ENCODE peak calls at places on chromosome 7, in four cellular contexts. U, T, W and S are unnamed samples.
A peak's percentile ranks its signal among the peaks of the same experiment; 100 is the strongest.

GRCh38 chr7:158042156-158042880 is 545.3 kb downstream of the PTPRN2 start:
- DNase-seq in T (no peak), U (no peak), W (no peak), S (no peak)

GRCh38 chr7:25726180-25726579 is 425.8 kb upstream of the NFE2L3 start:
- DNase-seq in U (peak; percentile 21), T (no peak), W (peak; percentile 61), S (no peak)

GRCh38 chr7:82221152-82221674 is 222.4 kb downstream of the CACNA2D1 start:
- DNase-seq in W (no peak), U (no peak), T (no peak), S (no peak)

GRCh38 chr7:98911936-98912335 is 33.6 kb downstream of the TRRAP start:
- DNase-seq in W (no peak), U (no peak), T (no peak), S (no peak)

GRCh38 chr7:149728491-149729375 is 44.7 kb downstream of the ZNF467 start:
- DNase-seq in U (no peak), T (no peak), W (no peak), S (no peak)

GRCh38 chr7:101140746-101141382 is 13.4 kb upstream of the AP1S1 start:
- DNase-seq in U (no peak), W (no peak), T (no peak), S (no peak)

GRCh38 chr7:82410461-82410860 is 33.1 kb downstream of the CACNA2D1 start:
- DNase-seq in W (no peak), T (no peak), U (peak; percentile 33), S (peak; percentile 27)

GRCh38 chr7:42880392-42880791 is 31.5 kb downstream of the C7orf25 start:
- DNase-seq in W (no peak), U (no peak), T (no peak), S (no peak)

GRCh38 chr7:68623030-68623429 is 975.2 kb upstream of the AUTS2 start:
- DNase-seq in W (no peak), T (no peak), U (no peak), S (no peak)

GRCh38 chr7:130476287-130477001 is 15.4 kb upstream of the MEST start:
- DNase-seq in U (no peak), T (no peak), W (no peak), S (no peak)

GRCh38 chr7:140007051-140007690 is 55.6 kb downstream of the PARP12 start:
- DNase-seq in T (no peak), W (no peak), U (no peak), S (no peak)

GRCh38 chr7:128352138-128352537 is 8.4 kb upstream of the RBM28 start:
- DNase-seq in T (no peak), W (peak; percentile 35), U (peak; percentile 95), S (no peak)

GRCh38 chr7:1704326-1705241 is 34.5 kb downstream of the ELFN1 start:
- DNase-seq in U (no peak), W (no peak), T (no peak), S (no peak)
- H3K27ac ChIP-seq in U (no peak overlapping the region), W (no peak overlapping the region), T (no peak overlapping the region), S (no peak overlapping the region)

GRCh38 chr7:69782917-69783684 is 184.8 kb downstream of the AUTS2 start:
- DNase-seq in W (no peak), U (no peak), T (no peak), S (peak; percentile 27)

GRCh38 chr7:69790915-69791473 is 192.7 kb downstream of the AUTS2 start:
- DNase-seq in U (no peak), T (no peak), W (no peak), S (no peak)

GRCh38 chr7:69786707-69787395 is 188.6 kb downstream of the AUTS2 start:
- DNase-seq in T (no peak), U (no peak), W (no peak), S (no peak)

GRCh38 chr7:69791739-69792138 is 193.5 kb downstream of the AUTS2 start:
- DNase-seq in U (no peak), T (no peak), W (no peak), S (no peak)

DNA sequence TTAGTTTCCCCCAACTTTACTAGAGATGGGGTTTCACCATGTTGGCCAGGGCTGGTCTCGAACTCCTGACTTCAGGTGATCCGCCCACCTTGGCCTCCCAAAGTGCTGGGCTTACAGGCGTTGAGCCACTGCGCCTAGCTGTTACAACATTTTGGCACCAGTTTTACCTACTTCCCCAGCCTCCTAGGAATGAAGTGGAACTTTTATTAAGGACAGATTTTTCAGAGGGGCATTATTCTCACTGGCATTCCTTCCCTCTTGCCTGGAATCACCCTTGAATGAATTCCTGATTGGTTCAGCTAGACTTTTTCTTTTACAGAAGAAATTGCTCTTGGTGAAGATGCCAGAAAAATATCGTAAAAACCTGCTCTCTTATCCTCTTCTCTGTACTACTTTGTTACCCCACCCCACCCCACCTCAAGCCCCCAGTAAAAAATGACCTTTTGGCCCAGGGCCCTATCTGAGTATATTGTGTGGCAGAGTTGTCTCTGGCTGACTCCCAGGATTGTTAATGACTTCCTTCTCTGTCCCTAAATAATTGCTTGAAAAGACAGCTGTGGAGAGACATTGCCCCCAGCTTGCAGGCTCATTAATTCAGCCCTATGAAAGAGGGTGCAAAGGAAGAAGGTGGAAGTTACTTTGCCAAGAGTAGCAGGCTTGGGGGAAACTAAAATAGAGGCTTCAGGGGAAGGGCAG is 189.6 kb downstream of the AUTS2 start:
- DNase-seq in W (peak; percentile 26), U (no peak), T (no peak), S (no peak)
- H3K27ac ChIP-seq in W (no peak overlapping the region), U (no peak overlapping the region), T (no peak overlapping the region), S (no peak overlapping the region)

GRCh38 chr7:94696981-94697670 is 41.2 kb upstream of the SGCE start:
- DNase-seq in T (no peak), W (no peak), U (no peak), S (no peak)

GRCh38 chr7:94700926-94701554 is 45.1 kb upstream of the SGCE start:
- DNase-seq in T (no peak), W (no peak), U (no peak), S (no peak)

GRCh38 chr7:94698275-94698674 is 42.3 kb upstream of the SGCE start:
- DNase-seq in W (no peak), T (no peak), U (no peak), S (no peak)

GRCh38 chr7:94697671-94697994 is 41.7 kb upstream of the SGCE start:
- DNase-seq in T (no peak), W (no peak), U (no peak), S (no peak)

DNA sequence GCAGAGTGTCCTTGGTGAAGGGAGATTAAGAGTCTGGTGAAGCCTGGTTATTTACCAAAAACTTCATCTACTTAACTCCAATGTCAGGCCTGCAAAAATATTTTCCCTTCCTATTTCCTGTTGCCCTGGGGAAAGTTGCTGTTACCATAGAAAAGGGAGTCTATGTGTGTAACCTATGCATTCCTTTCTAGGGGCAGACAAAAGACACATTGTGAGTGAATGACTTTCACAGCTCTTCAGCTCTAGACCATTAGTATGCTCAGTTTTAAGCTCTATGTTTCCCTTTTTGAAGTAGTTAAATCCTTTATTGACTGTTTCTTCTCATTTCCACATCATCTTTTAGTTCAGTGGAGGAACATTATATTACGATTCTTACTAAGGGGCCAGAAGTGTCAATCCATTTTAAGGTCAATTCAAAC is 45.6 kb upstream of the SGCE start:
- DNase-seq in U (peak; percentile 65), T (no peak), W (peak; percentile 50), S (no peak)
- H3K27ac ChIP-seq in U (peak overlapping the region; percentile 41), T (no peak overlapping the region), W (peak overlapping the region; percentile 9), S (no peak overlapping the region)

GRCh38 chr7:120991133-120991532 is 2.6 kb downstream of the CPED1 start:
- DNase-seq in T (no peak), W (no peak), U (no peak), S (no peak)

GRCh38 chr7:120991570-120991969 is 3.1 kb downstream of the CPED1 start:
- DNase-seq in U (no peak), T (no peak), W (no peak), S (no peak)

GRCh38 chr7:120989571-120990220 is 1.2 kb downstream of the CPED1 start:
- DNase-seq in U (no peak), T (no peak), W (no peak), S (no peak)

GRCh38 chr7:120988591-120989299 is at the start of gene CPED1:
- DNase-seq in U (peak; percentile 71), T (peak; percentile 6), W (peak; percentile 37), S (no peak)

DNA sequence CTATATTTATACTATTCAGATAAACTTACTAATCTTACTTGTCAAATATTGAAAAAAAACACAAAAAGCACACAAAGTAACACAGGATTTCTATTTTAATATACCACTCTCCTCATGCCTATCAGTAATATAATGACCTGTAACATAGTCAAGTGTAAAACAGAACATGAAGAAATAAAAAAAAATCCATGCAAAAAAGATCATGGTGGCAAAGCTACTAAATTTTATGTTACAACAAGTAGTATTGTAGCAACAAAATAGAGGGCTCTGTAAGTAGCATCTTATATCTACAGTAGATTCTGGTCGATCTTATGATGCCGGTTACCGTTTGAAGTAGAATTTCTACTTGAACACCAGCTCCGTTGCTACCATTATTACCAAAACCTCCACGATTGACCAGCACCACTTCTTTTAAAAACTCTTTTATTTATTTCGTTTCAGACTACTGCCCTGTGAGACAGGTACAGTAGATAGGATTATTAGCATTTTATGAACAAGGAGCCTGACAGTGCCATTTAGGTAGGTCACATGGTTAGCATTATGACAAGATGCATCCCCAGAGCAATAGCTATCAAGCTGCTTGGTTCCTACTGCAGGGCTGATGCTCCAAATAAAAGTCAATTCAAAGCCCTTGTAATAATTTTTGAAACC is 2.1 kb downstream of the CPED1 start:
- DNase-seq in W (no peak), U (no peak), T (no peak), S (no peak)
- H3K27ac ChIP-seq in W (no peak overlapping the region), U (no peak overlapping the region), T (no peak overlapping the region), S (no peak overlapping the region)

DNA sequence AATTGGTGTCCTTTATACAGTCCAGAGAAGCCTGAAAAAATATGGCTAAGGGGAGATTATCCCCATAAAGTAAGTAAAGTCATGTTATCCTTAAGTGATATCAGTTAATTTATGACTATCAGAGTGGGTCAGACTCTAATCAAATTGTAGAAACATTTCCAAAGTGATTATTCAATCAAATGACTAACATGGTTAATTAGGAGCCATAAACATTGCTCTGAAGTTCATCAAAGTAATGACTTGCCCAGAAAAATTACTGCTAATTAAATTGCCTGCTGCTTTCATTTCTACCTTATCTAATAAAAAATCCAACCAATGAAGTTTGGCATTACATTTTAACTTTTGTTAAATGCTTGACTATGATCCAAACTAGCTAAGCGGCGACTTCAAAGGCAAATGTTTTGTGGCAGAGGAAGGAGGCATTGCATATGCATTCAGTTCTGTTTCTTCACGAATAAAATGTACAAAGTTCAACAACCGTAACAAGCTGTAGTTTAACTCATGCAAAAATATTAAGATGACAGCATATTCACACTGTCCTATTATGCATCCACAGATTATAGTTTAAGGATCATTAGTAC is 76.6 kb downstream of the ETV1 start:
- DNase-seq in T (no peak), U (no peak), W (no peak), S (no peak)
- H3K27ac ChIP-seq in T (no peak overlapping the region), U (no peak overlapping the region), W (no peak overlapping the region), S (no peak overlapping the region)

GRCh38 chr7:4882169-4882741 is 1.3 kb downstream of the RADIL start:
- DNase-seq in U (peak; percentile 74), T (no peak), W (peak; percentile 45), S (no peak)
- H3K27ac ChIP-seq in U (no peak overlapping the region), T (no peak overlapping the region), W (no peak overlapping the region), S (peak overlapping the region; percentile 24)